ENCODE peak calls at places on chromosomes 6 and 20, in five cellular contexts. S, E, W, H and Z are unnamed samples.

GRCh38 chr20:63698739-63699465 is 2.5 kb downstream of the TNFRSF6B start:
- DNase-seq in H (peak; percentile 35), S (peak; percentile 83), E (no peak), W (peak; percentile 83), Z (no peak)

GRCh38 chr6:100891079-100891478 is 9.9 kb upstream of the ASCC3 start:
- DNase-seq in W (no peak), E (no peak), H (no peak), S (no peak), Z (no peak)

GRCh38 chr20:62595491-62595890 is 46.8 kb upstream of the SLCO4A1 start:
- DNase-seq in E (peak; percentile 67), S (no peak), W (peak; percentile 66), H (peak; percentile 61), Z (no peak)

GRCh38 chr6:16735014-16735413 is 26.2 kb downstream of the ATXN1 start:
- DNase-seq in E (no peak), W (no peak), H (no peak), S (no peak), Z (no peak)

GRCh38 chr6:4776967-4777925 is 1.0 kb downstream of the CDYL start:
- DNase-seq in S (no peak), H (peak; percentile 50), W (peak; percentile 26), E (no peak), Z (no peak)

GRCh38 chr20:35171438-35171752 is 477 bp upstream of the PROCR start:
- DNase-seq in S (no peak), H (no peak), W (no peak), E (no peak), Z (no peak)

GRCh38 chr6:79646006-79646405 is 14.9 kb downstream of the SH3BGRL2 start:
- DNase-seq in S (no peak), H (no peak), E (no peak), W (no peak), Z (no peak)

GRCh38 chr6:154257074-154257473 is 99.5 kb downstream of the IPCEF1 start:
- DNase-seq in H (no peak), W (no peak), E (no peak), S (no peak), Z (no peak)

GRCh38 chr20:7113577-7114466 is 346.3 kb downstream of the BMP2 start:
- DNase-seq in H (no peak), W (peak; percentile 36), S (no peak), E (peak; percentile 28), Z (no peak)

GRCh38 chr20:11890331-11891080 is 27.2 kb upstream of the BTBD3 start:
- DNase-seq in E (peak; percentile 91), W (peak; percentile 93), H (peak; percentile 87), S (peak; percentile 92), Z (peak; percentile 61)

GRCh38 chr6:125041740-125042459 is 79.7 kb downstream of the RNF217 start:
- DNase-seq in H (no peak), W (no peak), S (no peak), E (no peak), Z (no peak)

GRCh38 chr6:28729501-28730402 is 194.0 kb downstream of the TRIM27 start:
- DNase-seq in H (no peak), S (no peak), E (no peak), W (peak; percentile 52), Z (no peak)

GRCh38 chr6:45483021-45483420 is 105.3 kb upstream of the SUPT3H start:
- DNase-seq in H (no peak), E (no peak), S (no peak), W (no peak), Z (peak; percentile 34)

GRCh38 chr20:33842346-33842745 is 31.2 kb downstream of the CHMP4B start:
- DNase-seq in H (no peak), W (no peak), S (peak; percentile 12), E (no peak), Z (no peak)

GRCh38 chr6:159642995-159643394 is 50.0 kb downstream of the SOD2 start:
- DNase-seq in E (no peak), H (no peak), W (no peak), S (no peak), Z (no peak)

GRCh38 chr6:73121421-73121993 is 103.8 kb downstream of the KHDC1L start:
- DNase-seq in H (no peak), E (no peak), S (no peak), W (no peak), Z (no peak)

GRCh38 chr20:6698056-6698455 is 69.4 kb upstream of the BMP2 start:
- DNase-seq in E (peak; percentile 36), W (no peak), H (no peak), S (no peak), Z (no peak)

GRCh38 chr6:108526739-108527174 is 34.0 kb upstream of the FOXO3 start:
- DNase-seq in W (peak; percentile 41), S (no peak), E (no peak), H (no peak), Z (no peak)

GRCh38 chr6:135267085-135267484 is 86.0 kb downstream of the MYB start:
- DNase-seq in S (no peak), E (no peak), H (peak; percentile 59), W (no peak), Z (no peak)

GRCh38 chr6:26033132-26033941 is 53.9 kb upstream of the HFE start:
- DNase-seq in S (peak; percentile 84), W (peak; percentile 95), H (peak; percentile 62), E (peak; percentile 68), Z (peak; percentile 69)

GRCh38 chr6:47076422-47077344 is 34.6 kb upstream of the ADGRF1 start:
- DNase-seq in H (peak; percentile 17), W (no peak), E (peak; percentile 84), S (no peak), Z (no peak)

GRCh38 chr6:146887447-146888077 is 288.8 kb downstream of the ADGB start:
- DNase-seq in S (no peak), H (no peak), E (no peak), W (no peak), Z (no peak)

GRCh38 chr20:61684136-61684535 is 381.5 kb downstream of the TAF4 start:
- DNase-seq in S (no peak), E (no peak), H (no peak), W (no peak), Z (no peak)

GRCh38 chr20:32664352-32665159 is 9.2 kb downstream of the C20orf203 start:
- DNase-seq in S (no peak), H (no peak), W (no peak), E (no peak), Z (no peak)

GRCh38 chr20:20953738-20954657 is 152.2 kb downstream of the LINC00237 start:
- DNase-seq in S (no peak), W (no peak), H (no peak), E (no peak), Z (no peak)

GRCh38 chr20:50980071-50980681 is 21.6 kb downstream of the MOCS3 start:
- DNase-seq in H (no peak), S (no peak), E (no peak), W (peak; percentile 88), Z (no peak)

GRCh38 chr20:63702751-63703470 is 4.9 kb downstream of the ARFRP1 start:
- DNase-seq in E (no peak), S (peak; percentile 57), H (no peak), W (no peak), Z (no peak)

GRCh38 chr6:109186012-109186411 is 90.7 kb downstream of the CEP57L1 start:
- DNase-seq in H (no peak), S (no peak), E (no peak), W (no peak), Z (no peak)

GRCh38 chr20:58877374-58878360 is 25.2 kb downstream of the GNAS start:
- DNase-seq in S (no peak), E (no peak), W (no peak), H (no peak), Z (no peak)

GRCh38 chr20:44552950-44553908 is 29.1 kb upstream of the PKIG start:
- DNase-seq in S (no peak), E (no peak), W (peak; percentile 46), H (no peak), Z (no peak)

GRCh38 chr6:38215225-38215624 is 395.7 kb downstream of the ZFAND3 start:
- DNase-seq in S (no peak), H (no peak), E (no peak), W (no peak), Z (no peak)

GRCh38 chr20:23396961-23397620 is 24.2 kb downstream of the NAPB start:
- DNase-seq in S (no peak), H (no peak), E (no peak), W (no peak), Z (no peak)

GRCh38 chr6:30687659-30688431 is 1.4 kb upstream of the PPP1R18 start:
- DNase-seq in W (no peak), E (no peak), S (peak; percentile 73), H (no peak), Z (no peak)

GRCh38 chr6:30685977-30686907 is at the start of gene PPP1R18:
- DNase-seq in H (peak; percentile 85), E (peak; percentile 73), S (peak; percentile 94), W (peak; percentile 34), Z (peak; percentile 72)

GRCh38 chr6:30685157-30685976 is 1.1 kb downstream of the PPP1R18 start:
- DNase-seq in S (peak; percentile 73), W (no peak), H (peak; percentile 36), E (no peak), Z (no peak)

GRCh38 chr6:30688569-30688968 is 2.1 kb upstream of the PPP1R18 start:
- DNase-seq in W (no peak), E (no peak), H (peak; percentile 37), S (no peak), Z (no peak)

GRCh38 chr6:30686908-30687658 is 638 bp upstream of the PPP1R18 start:
- DNase-seq in W (peak; percentile 85), H (peak; percentile 90), S (peak; percentile 98), E (peak; percentile 76), Z (peak; percentile 89)
- TF ChIP-seq EP300 in W (no peak), H (peak; percentile 60), S (peak; percentile 72), E (peak; percentile 54), Z (peak; percentile 72)

GRCh38 chr20:38804682-38805501 is 605 bp upstream of the PPP1R16B start:
- DNase-seq in W (no peak), H (peak; percentile 72), S (no peak), E (peak; percentile 43), Z (no peak)
- TF ChIP-seq EP300 in W (no peak), H (no peak), S (no peak), E (no peak), Z (no peak)

DNA sequence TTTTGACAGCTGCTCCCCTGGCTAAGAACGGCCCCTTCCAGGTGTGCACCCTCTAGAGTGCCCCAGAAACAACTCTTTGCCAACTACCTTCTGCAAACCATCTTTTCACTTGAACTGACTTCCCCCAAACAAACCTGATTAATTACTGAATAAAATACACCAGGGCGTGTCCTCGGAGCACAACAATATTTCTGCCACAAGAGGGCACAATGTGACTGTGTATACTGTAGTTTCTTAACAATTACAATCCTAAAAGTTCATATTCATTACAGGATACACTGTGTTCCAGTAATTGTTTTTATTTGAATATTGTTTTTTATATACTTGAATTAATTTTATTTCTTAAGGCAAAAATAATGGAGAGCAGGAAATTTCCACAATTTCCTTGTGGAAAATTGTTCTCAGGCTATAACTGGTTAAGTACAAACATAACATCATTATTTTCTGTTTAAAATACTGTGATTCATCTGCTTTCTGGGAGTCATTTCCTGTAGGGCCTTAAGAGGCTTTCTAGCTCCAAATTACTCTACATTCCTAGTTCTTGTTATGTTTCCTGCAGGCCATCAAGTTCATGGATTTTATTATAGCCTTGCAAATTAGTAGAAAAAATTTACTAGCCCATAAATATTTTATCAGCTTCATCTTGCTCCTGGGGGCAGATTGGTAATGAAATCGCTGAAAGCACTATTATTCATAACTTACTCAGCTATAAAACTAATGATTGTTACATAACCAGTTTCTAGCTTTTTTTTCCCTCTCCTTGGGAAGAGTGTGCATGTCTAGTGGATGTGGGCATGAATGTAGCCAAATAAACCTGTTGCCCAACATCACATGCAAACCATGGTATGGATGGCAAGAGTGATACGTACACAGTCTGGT is 51.9 kb upstream of the SLC22A16 start:
- DNase-seq in S (no peak), E (peak; percentile 54), W (peak; percentile 49), H (peak; percentile 29), Z (peak; percentile 86)
- TF ChIP-seq EP300 in S (no peak), E (no peak), W (no peak), H (no peak), Z (no peak)

GRCh38 chr6:31971993-31972708 is at the start of gene DXO:
- DNase-seq in E (peak; percentile 96), S (peak; percentile 99), W (peak; percentile 98), H (peak; percentile 97), Z (peak; percentile 95)
- TF ChIP-seq EP300 in E (peak; percentile 12), S (peak; percentile 47), W (no peak), H (peak; percentile 55), Z (peak; percentile 96)